ENCODE peak calls at places on chromosomes 11 and 22, in ten cellular contexts. U is B cell; J is NCI-H1694; A is iPS DF 19.7; T is activated CD4-positive, alpha-beta memory T cell treated with anti-CD3 and anti-CD28 coated beads for 36 hours; I is IMR-90; Q is head of caudate nucleus; Y is NCI-H187; O is SW480; P is fibroblast of the conjunctiva. N is an unnamed sample.

GRCh38 chr11:17353228-17354021 is 1.8 kb downstream of the NCR3LG1 start:
- DNase-seq in Q (peak; percentile 82), T (peak; percentile 72), I (peak; percentile 76), U (peak; percentile 62), O (peak; percentile 90), P (peak; percentile 66), Y (peak; percentile 41), J (peak; percentile 66), A (no peak), N (peak; percentile 66)

GRCh38 chr22:22410121-22410520 is 98.4 kb downstream of the ZNF280B start:
- DNase-seq in J (peak; percentile 48), Y (no peak), U (peak; percentile 84), O (peak; percentile 22), Q (peak; percentile 36), P (no peak), T (no peak), A (no peak), I (no peak), N (peak; percentile 85)

GRCh38 chr11:46377266-46377665 is 4.2 kb upstream of the MDK start:
- DNase-seq in P (no peak), Y (no peak), Q (no peak), T (no peak), O (no peak), U (no peak), J (no peak), A (no peak), I (no peak), N (no peak)

GRCh38 chr11:59899532-59899931 is 20.9 kb downstream of the OOSP3 start:
- DNase-seq in Y (no peak), T (no peak), J (no peak), A (no peak), I (no peak), U (no peak), O (no peak), Q (no peak), P (no peak), N (no peak)

GRCh38 chr11:69545976-69546617 is 64.6 kb downstream of the LINC01488 start:
- DNase-seq in I (no peak), J (no peak), T (no peak), Y (no peak), A (no peak), U (no peak), O (no peak), Q (no peak), P (no peak), N (no peak)

GRCh38 chr22:48536691-48537591 is 1290.7 kb downstream of the BRD1 start:
- DNase-seq in I (no peak), Q (peak; percentile 81), U (no peak), Y (no peak), J (peak; percentile 72), T (no peak), A (no peak), O (peak; percentile 75), P (no peak), N (no peak)

GRCh38 chr22:37273126-37273845 is 9.0 kb upstream of the CYTH4 start:
- DNase-seq in O (peak; percentile 21), I (peak; percentile 79), Q (no peak), Y (no peak), J (no peak), T (peak; percentile 68), U (no peak), A (no peak), P (no peak), N (peak; percentile 18)

GRCh38 chr11:91639359-91639758 is 585.3 kb upstream of the FAT3 start:
- DNase-seq in A (no peak), Y (no peak), P (no peak), T (no peak), O (no peak), U (no peak), Q (no peak), J (no peak), I (no peak), N (no peak)

GRCh38 chr22:49751318-49751967 is 76.2 kb downstream of the BRD1 start:
- DNase-seq in Y (no peak), A (no peak), T (no peak), P (no peak), O (no peak), Q (peak; percentile 4), J (no peak), U (no peak), I (no peak), N (no peak)

GRCh38 chr11:70144262-70144661 is 58.8 kb upstream of the FADD start:
- DNase-seq in I (no peak), Y (no peak), O (no peak), A (no peak), J (no peak), P (no peak), U (no peak), T (no peak), Q (no peak), N (no peak)

GRCh38 chr11:61023086-61024035 is 51.9 kb downstream of the CD6 start:
- DNase-seq in Y (peak; percentile 9), P (no peak), Q (no peak), U (peak; percentile 26), I (no peak), A (no peak), O (no peak), J (no peak), T (peak; percentile 89), N (no peak)

GRCh38 chr22:45876136-45877035 is 100.6 kb downstream of the WNT7B start:
- DNase-seq in A (no peak), J (peak; percentile 19), Y (no peak), U (no peak), P (no peak), I (no peak), T (peak; percentile 7), O (no peak), Q (peak; percentile 13), N (no peak)